ENCODE peak calls at places on chromosomes 12 and 14, in nine cellular contexts. C is H7; E is uterus; X is BJ; U is endothelial cell; W is effector CD4-positive, alpha-beta T cell; J is activated T-helper 1 cell treated with Interleukin-2 at 50 U/mL for 16 hours; K is ascending aorta; N is right cardiac atrium. R is an unnamed sample.

GRCh38 chr12:124884587-124885438 is 21.1 kb upstream of the SCARB1 start:
- DNase-seq in N (peak; percentile 42), J (no peak), C (peak; percentile 61), W (no peak), X (no peak), U (no peak), E (no peak), K (no peak), R (no peak)

GRCh38 chr12:75977590-75977951 is 54.0 kb downstream of the PHLDA1 start:
- DNase-seq in J (no peak), N (no peak), K (no peak), U (no peak), W (no peak), E (no peak), C (no peak), X (no peak), R (no peak)

GRCh38 chr14:104865069-104865630 is at the start of gene CEP170B:
- DNase-seq in U (peak; percentile 26), X (no peak), E (no peak), N (peak; percentile 79), W (peak; percentile 17), K (no peak), J (peak; percentile 33), C (peak; percentile 98), R (peak; percentile 95)

GRCh38 chr14:68679746-68680467 is 113.0 kb downstream of the ZFP36L1 start:
- DNase-seq in W (no peak), J (no peak), E (no peak), U (no peak), X (no peak), C (no peak), K (no peak), N (no peak), R (no peak)

GRCh38 chr12:118749656-118750055 is 231.7 kb upstream of the SRRM4 start:
- DNase-seq in K (no peak), C (no peak), N (no peak), U (no peak), X (no peak), W (no peak), J (no peak), E (no peak), R (no peak)

GRCh38 chr12:132638541-132639408 is 20.2 kb downstream of the P2RX2 start:
- DNase-seq in C (peak; percentile 84), E (peak; percentile 35), K (no peak), J (no peak), N (no peak), W (no peak), X (peak; percentile 17), U (peak; percentile 40), R (peak; percentile 69)

GRCh38 chr12:57726884-57727757 is 11.4 kb downstream of the AGAP2 start:
- DNase-seq in X (no peak), C (peak; percentile 71), U (peak; percentile 43), W (no peak), J (no peak), N (peak; percentile 82), E (peak; percentile 52), K (no peak), R (no peak)

GRCh38 chr14:100568164-100568997 is 18.8 kb downstream of the BEGAIN start:
- DNase-seq in W (no peak), J (no peak), X (no peak), U (no peak), C (peak; percentile 90), N (no peak), K (no peak), E (no peak), R (peak; percentile 80)

GRCh38 chr12:26370098-26370497 is 174.7 kb downstream of the SSPN start:
- DNase-seq in N (no peak), U (no peak), K (no peak), X (no peak), E (no peak), C (no peak), W (no peak), J (no peak), R (no peak)

GRCh38 chr12:56104815-56105476 is 587 bp downstream of the PA2G4 start:
- DNase-seq in N (peak; percentile 49), K (no peak), C (peak; percentile 59), E (no peak), U (peak; percentile 36), X (no peak), W (no peak), J (no peak), R (peak; percentile 57)

GRCh38 chr12:130199536-130200390 is 37.5 kb downstream of the FZD10 start:
- DNase-seq in N (no peak), C (no peak), U (no peak), K (no peak), X (no peak), E (peak; percentile 20), J (no peak), W (no peak), R (no peak)

GRCh38 chr14:75917322-75918251 is 64.2 kb downstream of the TGFB3 start:
- DNase-seq in W (no peak), C (peak; percentile 26), N (no peak), X (no peak), J (no peak), K (no peak), U (no peak), E (no peak), R (peak; percentile 81)

GRCh38 chr12:27779416-27779815 is 617 bp upstream of the KLHL42 start:
- DNase-seq in C (peak; percentile 40), J (no peak), E (peak; percentile 28), K (no peak), W (no peak), U (peak; percentile 5), X (no peak), N (peak; percentile 52), R (peak; percentile 75)

GRCh38 chr12:53182836-53183235 is 2.1 kb upstream of the CSAD start:
- DNase-seq in J (no peak), C (no peak), E (no peak), K (no peak), X (no peak), U (no peak), W (no peak), N (no peak), R (no peak)

GRCh38 chr14:81302613-81303012 is 81.9 kb upstream of the GTF2A1 start:
- DNase-seq in C (no peak), X (no peak), K (no peak), U (no peak), J (no peak), W (no peak), E (no peak), N (no peak), R (no peak)

GRCh38 chr14:74586681-74587362 is 25.2 kb downstream of the LTBP2 start:
- DNase-seq in J (no peak), N (no peak), U (no peak), X (no peak), W (no peak), K (no peak), E (no peak), C (no peak), R (no peak)

GRCh38 chr14:53890611-53891091 is 66.0 kb downstream of the BMP4 start:
- DNase-seq in W (no peak), C (no peak), J (no peak), N (no peak), K (no peak), X (no peak), E (no peak), U (no peak), R (no peak)

GRCh38 chr14:69314327-69314726 is 54.4 kb downstream of the GALNT16 start:
- DNase-seq in C (no peak), E (peak; percentile 7), U (no peak), J (no peak), N (no peak), X (no peak), W (no peak), K (no peak), R (no peak)

GRCh38 chr12:38905480-38906351 is at the start of gene CPNE8:
- DNase-seq in C (peak; percentile 76), W (peak; percentile 5), X (peak; percentile 24), N (peak; percentile 95), K (peak; percentile 64), J (peak; percentile 9), U (peak; percentile 70), E (peak; percentile 80), R (peak; percentile 55)

GRCh38 chr12:127811988-127812387 is 455.0 kb upstream of the TMEM132C start:
- DNase-seq in C (peak; percentile 18), X (peak; percentile 59), K (no peak), N (peak; percentile 68), W (no peak), J (no peak), E (peak; percentile 21), U (no peak), R (no peak)

GRCh38 chr12:105445261-105446015 is 114.9 kb downstream of the C12orf75 start:
- DNase-seq in J (no peak), U (no peak), N (no peak), E (no peak), X (no peak), K (no peak), W (no peak), C (no peak), R (no peak)

GRCh38 chr14:23102801-23103200 is 2.0 kb downstream of the CIROP start:
- DNase-seq in U (no peak), C (no peak), N (no peak), E (no peak), J (no peak), K (no peak), W (no peak), X (no peak), R (no peak)

GRCh38 chr14:77709412-77709811 is 1.5 kb downstream of the SLIRP start:
- DNase-seq in E (no peak), X (no peak), N (no peak), J (no peak), U (no peak), C (no peak), W (no peak), K (no peak), R (no peak)

GRCh38 chr12:64976131-64976530 is 145.0 kb downstream of the WIF1 start:
- DNase-seq in U (no peak), X (no peak), E (no peak), W (no peak), N (no peak), J (no peak), C (no peak), K (no peak), R (no peak)

GRCh38 chr12:125518074-125518473 is 452.8 kb downstream of the AACS start:
- DNase-seq in X (no peak), J (no peak), K (no peak), U (peak; percentile 58), E (no peak), C (peak; percentile 51), W (no peak), N (no peak), R (no peak)

GRCh38 chr14:60349663-60350365 is 100.8 kb downstream of the PPM1A start:
- DNase-seq in U (peak; percentile 30), C (no peak), W (peak; percentile 5), E (no peak), K (no peak), J (no peak), X (no peak), N (peak; percentile 35), R (peak; percentile 45)